ENCODE peak calls at places on chromosomes 12 and 14, in eight cellular contexts. Z is T follicular helper cell; U is DMS153; P is left cardiac atrium; M is Calu3; C is activated T-cell treated with anti-CD3 and anti-CD28 coated beads, Interleukin-2, amount 50 U/mL, for 72 hours; T is HS-27A; O is iPS-NIHi11. D is an unnamed sample.

GRCh38 chr14:73785336-73785833 is 66.2 kb upstream of the PTGR2 start:
- DNase-seq in T (peak), Z (no peak), M (no peak), C (no peak), O (no peak), P (no peak), U (no peak), D (peak)

GRCh38 chr12:31005256-31005943 is 68.3 kb upstream of the DDX11 start:
- DNase-seq in M (no peak), Z (no peak), O (no peak), C (no peak), U (no peak), P (no peak), T (no peak), D (no peak)

GRCh38 chr12:64672925-64673409 is 62.7 kb downstream of the RASSF3 start:
- DNase-seq in Z (peak), O (no peak), P (peak), U (peak), M (peak), C (no peak), T (no peak), D (peak)

GRCh38 chr14:61726772-61727658 is 31.7 kb downstream of the HIF1A start:
- DNase-seq in T (no peak), C (no peak), O (no peak), M (no peak), P (no peak), Z (no peak), U (no peak), D (no peak)

GRCh38 chr14:68891851-68892660 is 87.0 kb downstream of the ACTN1 start:
- DNase-seq in T (no peak), Z (no peak), P (no peak), C (no peak), O (no peak), M (no peak), U (no peak), D (peak)

GRCh38 chr12:113241191-113242017 is 20.1 kb downstream of the TPCN1 start:
- DNase-seq in P (peak), T (peak), Z (no peak), M (peak), C (no peak), O (no peak), U (peak), D (peak)

GRCh38 chr14:74979442-74980397 is 23.0 kb upstream of the EIF2B2 start:
- DNase-seq in Z (no peak), U (no peak), O (peak), C (no peak), M (no peak), T (no peak), P (no peak), D (peak)

GRCh38 chr14:75979071-75979571 is 2.7 kb downstream of the TGFB3 start:
- DNase-seq in T (no peak), O (peak), M (peak), C (no peak), P (no peak), U (no peak), Z (peak), D (no peak)

GRCh38 chr12:122293081-122293480 is 26.8 kb upstream of the VPS33A start:
- DNase-seq in Z (no peak), T (no peak), C (no peak), M (no peak), U (no peak), O (no peak), P (no peak), D (no peak)

GRCh38 chr12:2250797-2251196 is 198.0 kb downstream of the CACNA1C start:
- DNase-seq in M (no peak), Z (no peak), C (no peak), O (no peak), T (no peak), P (no peak), U (no peak), D (no peak)

GRCh38 chr14:61420326-61420725 is 98.9 kb downstream of the PRKCH start:
- DNase-seq in C (peak), U (no peak), P (no peak), O (no peak), Z (peak), M (no peak), T (no peak), D (peak)

GRCh38 chr12:132310181-132311040 is 19.0 kb downstream of the GALNT9 start:
- DNase-seq in U (no peak), Z (no peak), M (no peak), P (no peak), T (no peak), C (no peak), O (no peak), D (peak)

GRCh38 chr12:58368001-58368400 is 426.6 kb downstream of the ATP23 start:
- DNase-seq in P (no peak), M (no peak), Z (no peak), C (no peak), O (no peak), T (no peak), U (no peak), D (no peak)

GRCh38 chr12:13534645-13535398 is 338.3 kb downstream of the EMP1 start:
- DNase-seq in T (peak), Z (no peak), C (peak), P (peak), M (peak), O (peak), U (peak), D (peak)

GRCh38 chr12:67667276-67668073 is 18.9 kb downstream of the DYRK2 start:
- DNase-seq in C (no peak), T (no peak), O (no peak), Z (no peak), U (no peak), M (no peak), P (peak), D (no peak)

GRCh38 chr14:30906752-30907658 is 32.6 kb downstream of the COCH start:
- DNase-seq in Z (no peak), T (no peak), O (no peak), M (no peak), U (no peak), P (no peak), C (no peak), D (no peak)

GRCh38 chr12:57627504-57628279 is 5.3 kb downstream of the B4GALNT1 start:
- DNase-seq in U (no peak), T (no peak), O (peak), Z (no peak), M (no peak), P (no peak), C (peak), D (no peak)

GRCh38 chr12:31947971-31948370 is 11.2 kb upstream of the RESF1 start:
- DNase-seq in M (no peak), Z (no peak), T (no peak), O (no peak), C (no peak), P (no peak), U (no peak), D (peak)

GRCh38 chr14:101809671-101810514 is 48.4 kb downstream of the PPP2R5C start:
- DNase-seq in Z (peak), P (peak), U (peak), O (peak), T (peak), C (peak), M (peak), D (peak)

GRCh38 chr14:102717211-102717610 is 60.0 kb upstream of the TRAF3 start:
- DNase-seq in T (no peak), O (no peak), C (no peak), U (no peak), P (no peak), Z (no peak), M (no peak), D (no peak)

GRCh38 chr12:117188961-117189724 is 1.1 kb downstream of the FBXO21 start:
- DNase-seq in M (no peak), T (no peak), C (no peak), Z (no peak), O (no peak), U (no peak), P (no peak), D (no peak)